ENCODE peak calls at places on chromosomes 2 and 18, in four cellular contexts. Y is posterior vena cava, R is left cardiac atrium, U is C1 segment of cervical spinal cord. F is an unnamed sample.

GRCh38 chr2:7709907-7710306 is 792.7 kb downstream of the RNF144A start:
- DNase-seq in Y (no peak), R (no peak), U (no peak), F (no peak)

GRCh38 chr18:8706545-8706980 is 1.2 kb downstream of the MTCL1 start:
- DNase-seq in Y (no peak), R (no peak), U (no peak), F (peak)

GRCh38 chr18:2430191-2430590 is 141.1 kb downstream of the METTL4 start:
- DNase-seq in Y (no peak), R (no peak), U (no peak), F (no peak)

GRCh38 chr18:71036783-71037182 is 747.9 kb downstream of the SOCS6 start:
- DNase-seq in Y (no peak), R (no peak), U (no peak), F (no peak)

GRCh38 chr2:46950314-46950713 is 34.7 kb upstream of the MCFD2 start:
- DNase-seq in Y (no peak), R (no peak), U (no peak), F (no peak)

GRCh38 chr2:174027956-174028355 is 62.8 kb upstream of the SP3 start:
- DNase-seq in Y (no peak), R (no peak), U (no peak), F (no peak)

GRCh38 chr2:124778076-124778475 is 753.0 kb downstream of the CNTNAP5 start:
- DNase-seq in Y (no peak), R (no peak), U (no peak), F (no peak)

GRCh38 chr2:88639865-88640264 is 12.6 kb upstream of the EIF2AK3 start:
- DNase-seq in Y (no peak), R (no peak), U (no peak), F (no peak)

GRCh38 chr18:58362027-58362575 is 266.8 kb downstream of the ALPK2 start:
- DNase-seq in Y (peak), R (peak), U (no peak), F (peak)

GRCh38 chr2:23590227-23590869 is 205.4 kb downstream of the KLHL29 start:
- DNase-seq in Y (no peak), R (no peak), U (no peak), F (peak)

GRCh38 chr2:230902180-230902899 is 22.7 kb downstream of the GPR55 start:
- DNase-seq in Y (peak), R (peak), U (no peak), F (peak)

GRCh38 chr18:34153711-34154110 is 71.0 kb downstream of the NOL4 start:
- DNase-seq in Y (no peak), R (no peak), U (no peak), F (no peak)

GRCh38 chr2:199775297-199775696 is 75.7 kb downstream of the FTCDNL1 start:
- DNase-seq in Y (no peak), R (no peak), U (no peak), F (no peak)

GRCh38 chr2:173931751-173932150 is 33.4 kb downstream of the SP3 start:
- DNase-seq in Y (no peak), R (no peak), U (no peak), F (no peak)

GRCh38 chr18:36382151-36382550 is 84.6 kb downstream of the FHOD3 start:
- DNase-seq in Y (no peak), R (no peak), U (no peak), F (no peak)

GRCh38 chr18:58784601-58785137 is 80.0 kb upstream of the ZNF532 start:
- DNase-seq in Y (no peak), R (no peak), U (no peak), F (no peak)

GRCh38 chr2:202824901-202825300 is 46.7 kb downstream of the ICA1L start:
- DNase-seq in Y (no peak), R (no peak), U (no peak), F (no peak)

GRCh38 chr18:13940326-13940725 is 25.0 kb upstream of the MC2R start:
- DNase-seq in Y (no peak), R (no peak), U (no peak), F (no peak)

GRCh38 chr2:9375857-9376428 is 47.4 kb downstream of the ITGB1BP1 start:
- DNase-seq in Y (no peak), R (no peak), U (no peak), F (no peak)

GRCh38 chr2:45138904-45139303 is 129.7 kb upstream of the SIX2 start:
- DNase-seq in Y (no peak), R (no peak), U (no peak), F (no peak)

GRCh38 chr2:143878131-143878530 is 641.8 kb downstream of the ZEB2 start:
- DNase-seq in Y (no peak), R (no peak), U (no peak), F (no peak)

GRCh38 chr2:214808961-214809750 is at the start of gene BARD1:
- DNase-seq in Y (peak), R (peak), U (no peak), F (peak)

GRCh38 chr2:55862673-55863390 is 60.8 kb downstream of the EFEMP1 start:
- DNase-seq in Y (no peak), R (peak), U (no peak), F (peak)

GRCh38 chr18:604771-605170 is 8.0 kb downstream of the CLUL1 start:
- DNase-seq in Y (no peak), R (no peak), U (no peak), F (no peak)